ENCODE peak calls at places on chromosomes 7 and 10, in four cellular contexts. One of them, this sample, is unnamed.

GRCh38 chr10:23892296-23892695 is 316.6 kb upstream of the KIAA1217 start:
- DNase-seq in uterus: no peak
- DNase-seq in cerebellum: no peak
- DNase-seq in NCI-H1436: no peak
- DNase-seq in this sample: no peak

GRCh38 chr10:118812393-118812740 is 57.6 kb upstream of the CACUL1 start:
- DNase-seq in uterus: no peak
- DNase-seq in cerebellum: no peak
- DNase-seq in NCI-H1436: no peak
- DNase-seq in this sample: no peak

GRCh38 chr7:157539521-157539920 is 202.7 kb downstream of the DNAJB6 start:
- DNase-seq in uterus: no peak
- DNase-seq in cerebellum: no peak
- DNase-seq in NCI-H1436: no peak
- DNase-seq in this sample: no peak

GRCh38 chr7:19290936-19291335 is 145.7 kb upstream of the FERD3L start:
- DNase-seq in uterus: no peak
- DNase-seq in cerebellum: no peak
- DNase-seq in NCI-H1436: no peak
- DNase-seq in this sample: peak

GRCh38 chr10:114472874-114473248 is 68.6 kb upstream of the AFAP1L2 start:
- DNase-seq in uterus: no peak
- DNase-seq in cerebellum: no peak
- DNase-seq in NCI-H1436: no peak
- DNase-seq in this sample: peak

GRCh38 chr10:14016011-14016536 is 314.6 kb downstream of the FRMD4A start:
- DNase-seq in uterus: peak
- DNase-seq in cerebellum: no peak
- DNase-seq in NCI-H1436: no peak
- DNase-seq in this sample: no peak

GRCh38 chr10:35041502-35041879 is 48.6 kb downstream of the CUL2 start:
- DNase-seq in uterus: no peak
- DNase-seq in cerebellum: no peak
- DNase-seq in NCI-H1436: no peak
- DNase-seq in this sample: no peak

GRCh38 chr10:78976825-78977760 is 91.7 kb upstream of the ZMIZ1 start:
- DNase-seq in uterus: no peak
- DNase-seq in cerebellum: no peak
- DNase-seq in NCI-H1436: no peak
- DNase-seq in this sample: no peak

GRCh38 chr7:24299192-24299591 is 15.2 kb downstream of the NPY start:
- DNase-seq in uterus: no peak
- DNase-seq in cerebellum: no peak
- DNase-seq in NCI-H1436: no peak
- DNase-seq in this sample: no peak

GRCh38 chr10:61283489-61284221 is 169.5 kb downstream of the TMEM26 start:
- DNase-seq in uterus: peak
- DNase-seq in cerebellum: no peak
- DNase-seq in NCI-H1436: no peak
- DNase-seq in this sample: no peak

GRCh38 chr7:128030263-128030998 is 806 bp downstream of the LRRC4 start:
- DNase-seq in uterus: no peak
- DNase-seq in cerebellum: peak
- DNase-seq in NCI-H1436: no peak
- DNase-seq in this sample: no peak

GRCh38 chr10:69455009-69455763 is 3.9 kb downstream of the TSPAN15 start:
- DNase-seq in uterus: no peak
- DNase-seq in cerebellum: no peak
- DNase-seq in NCI-H1436: no peak
- DNase-seq in this sample: no peak

GRCh38 chr7:84194484-84195260 is at the start of gene SEMA3A:
- DNase-seq in uterus: peak
- DNase-seq in cerebellum: no peak
- DNase-seq in NCI-H1436: no peak
- DNase-seq in this sample: no peak

GRCh38 chr10:7563368-7563767 is 103.4 kb downstream of the ITIH5 start:
- DNase-seq in uterus: peak
- DNase-seq in cerebellum: no peak
- DNase-seq in NCI-H1436: no peak
- DNase-seq in this sample: no peak

GRCh38 chr7:22168129-22168634 is 188.8 kb downstream of the RAPGEF5 start:
- DNase-seq in uterus: no peak
- DNase-seq in cerebellum: no peak
- DNase-seq in NCI-H1436: no peak
- DNase-seq in this sample: no peak

GRCh38 chr7:54811925-54812264 is 52.9 kb upstream of the SEC61G start:
- DNase-seq in uterus: no peak
- DNase-seq in cerebellum: no peak
- DNase-seq in NCI-H1436: no peak
- DNase-seq in this sample: no peak

GRCh38 chr10:76297787-76298281 is 866.4 kb downstream of the LRMDA start:
- DNase-seq in uterus: no peak
- DNase-seq in cerebellum: no peak
- DNase-seq in NCI-H1436: peak
- DNase-seq in this sample: no peak

GRCh38 chr7:50347693-50348092 is 43.2 kb downstream of the IKZF1 start:
- DNase-seq in uterus: no peak
- DNase-seq in cerebellum: no peak
- DNase-seq in NCI-H1436: no peak
- DNase-seq in this sample: no peak

GRCh38 chr7:15326044-15326644 is 235.7 kb downstream of the AGMO start:
- DNase-seq in uterus: no peak
- DNase-seq in cerebellum: no peak
- DNase-seq in NCI-H1436: peak
- DNase-seq in this sample: no peak

GRCh38 chr10:48614481-48615383 is 9.9 kb upstream of the ARHGAP22 start:
- DNase-seq in uterus: no peak
- DNase-seq in cerebellum: no peak
- DNase-seq in NCI-H1436: no peak
- DNase-seq in this sample: no peak

GRCh38 chr10:19811517-19811916 is 4.7 kb upstream of the PLXDC2 start:
- DNase-seq in uterus: peak
- DNase-seq in cerebellum: no peak
- DNase-seq in NCI-H1436: no peak
- DNase-seq in this sample: no peak

This sample was measured in NCI-H1930.